ENCODE peak calls at places on chromosomes 3 and 15, in four cellular contexts. One of them, this sample, is unnamed. For H3K9me3, the result is how much of the 10 kb centered on the place peaks cover.

GRCh38 chr15:49830411-49830810 is 209.6 kb downstream of the DTWD1 start:
- DNase-seq in heart left ventricle: no peak
- DNase-seq in Karpas-422: no peak
- DNase-seq in HCT116: no peak
- DNase-seq in this sample: no peak

GRCh38 chr3:8387591-8387990 is 114.0 kb upstream of the LMCD1 start:
- DNase-seq in heart left ventricle: no peak
- DNase-seq in Karpas-422: no peak
- DNase-seq in HCT116: no peak
- DNase-seq in this sample: no peak

GRCh38 chr3:502486-502885 is 305.9 kb downstream of the CHL1 start:
- DNase-seq in heart left ventricle: no peak
- DNase-seq in Karpas-422: no peak
- DNase-seq in HCT116: no peak
- DNase-seq in this sample: no peak

GRCh38 chr3:108118038-108118727 is 27.4 kb upstream of the CD47 start:
- DNase-seq in heart left ventricle: no peak
- DNase-seq in Karpas-422: no peak
- DNase-seq in HCT116: no peak
- DNase-seq in this sample: no peak

GRCh38 chr3:81545572-81545971 is 215.9 kb downstream of the GBE1 start:
- DNase-seq in heart left ventricle: no peak
- DNase-seq in Karpas-422: no peak
- DNase-seq in HCT116: peak
- DNase-seq in this sample: no peak

GRCh38 chr3:182182531-182182968 is 470.8 kb downstream of the SOX2 start:
- DNase-seq in heart left ventricle: no peak
- DNase-seq in Karpas-422: no peak
- DNase-seq in HCT116: peak
- DNase-seq in this sample: no peak

GRCh38 chr15:70778258-70779076 is 15.1 kb upstream of the UACA start:
- DNase-seq in heart left ventricle: no peak
- DNase-seq in Karpas-422: no peak
- DNase-seq in HCT116: no peak
- DNase-seq in this sample: no peak

GRCh38 chr15:70636540-70637165 is 126.7 kb downstream of the UACA start:
- DNase-seq in heart left ventricle: no peak
- DNase-seq in Karpas-422: no peak
- DNase-seq in HCT116: peak
- DNase-seq in this sample: peak

GRCh38 chr15:71296032-71296686 is 180.9 kb downstream of the THSD4 start:
- DNase-seq in heart left ventricle: no peak
- DNase-seq in Karpas-422: no peak
- DNase-seq in HCT116: peak
- DNase-seq in this sample: no peak

GRCh38 chr15:34616613-34617012 is 33.2 kb upstream of the GOLGA8B start:
- DNase-seq in heart left ventricle: peak
- DNase-seq in Karpas-422: no peak
- DNase-seq in HCT116: peak
- DNase-seq in this sample: no peak

GRCh38 chr15:80323285-80323684 is 71.3 kb upstream of the CTXND1 start:
- DNase-seq in heart left ventricle: no peak
- DNase-seq in Karpas-422: no peak
- DNase-seq in HCT116: peak
- DNase-seq in this sample: no peak

GRCh38 chr15:58015565-58015964 is 49.9 kb downstream of the ALDH1A2 start:
- DNase-seq in heart left ventricle: no peak
- DNase-seq in Karpas-422: no peak
- DNase-seq in HCT116: no peak
- DNase-seq in this sample: no peak

GRCh38 chr15:51310064-51310463 is 28.3 kb downstream of the CYP19A1 start:
- DNase-seq in heart left ventricle: no peak
- DNase-seq in Karpas-422: no peak
- DNase-seq in HCT116: no peak
- DNase-seq in this sample: no peak

GRCh38 chr3:188947983-188948657 is 223.7 kb upstream of the TPRG1 start:
- DNase-seq in heart left ventricle: peak
- DNase-seq in Karpas-422: no peak
- DNase-seq in HCT116: peak
- DNase-seq in this sample: no peak

GRCh38 chr3:159366476-159366875 is 564.6 kb downstream of the MFSD1 start:
- DNase-seq in heart left ventricle: no peak
- DNase-seq in Karpas-422: no peak
- DNase-seq in HCT116: no peak
- DNase-seq in this sample: no peak

GRCh38 chr3:147298511-147298982 is 107.8 kb downstream of the ZIC4 start:
- DNase-seq in heart left ventricle: no peak
- DNase-seq in Karpas-422: no peak
- DNase-seq in HCT116: no peak
- DNase-seq in this sample: no peak

GRCh38 chr3:25367025-25367424 is 61.0 kb upstream of the RARB start:
- DNase-seq in heart left ventricle: no peak
- DNase-seq in Karpas-422: no peak
- DNase-seq in HCT116: no peak
- DNase-seq in this sample: no peak

GRCh38 chr15:90063733-90064247 is 38.5 kb downstream of the IDH2 start:
- DNase-seq in heart left ventricle: peak
- DNase-seq in Karpas-422: no peak
- DNase-seq in HCT116: no peak
- DNase-seq in this sample: no peak

GRCh38 chr3:161366067-161366466 is 5.2 kb downstream of the SPTSSB start:
- DNase-seq in heart left ventricle: no peak
- DNase-seq in Karpas-422: no peak
- DNase-seq in HCT116: no peak
- DNase-seq in this sample: no peak

GRCh38 chr3:61439116-61439459 is 122.3 kb upstream of the PTPRG start:
- DNase-seq in heart left ventricle: no peak
- DNase-seq in Karpas-422: no peak
- DNase-seq in HCT116: no peak
- DNase-seq in this sample: no peak

GRCh38 chr3:8421267-8421666 is 80.4 kb upstream of the LMCD1 start:
- DNase-seq in heart left ventricle: no peak
- DNase-seq in Karpas-422: peak
- DNase-seq in HCT116: no peak
- DNase-seq in this sample: no peak

GRCh38 chr3:72143322-72143721 is 358.4 kb upstream of the PROK2 start:
- DNase-seq in heart left ventricle: no peak
- DNase-seq in Karpas-422: no peak
- DNase-seq in HCT116: no peak
- DNase-seq in this sample: no peak

GRCh38 chr3:79154861-79155260 is 612.9 kb downstream of the ROBO1 start:
- DNase-seq in heart left ventricle: no peak
- DNase-seq in Karpas-422: no peak
- DNase-seq in HCT116: no peak
- DNase-seq in this sample: no peak

GRCh38 chr15:33533197-33533596 is 222.4 kb downstream of the RYR3 start:
- DNase-seq in heart left ventricle: no peak
- DNase-seq in Karpas-422: no peak
- DNase-seq in HCT116: no peak
- DNase-seq in this sample: no peak

GRCh38 chr3:47746264-47746663 is 35.4 kb downstream of the SMARCC1 start:
- DNase-seq in heart left ventricle: no peak
- DNase-seq in Karpas-422: peak
- DNase-seq in HCT116: no peak
- DNase-seq in this sample: no peak

GRCh38 chr15:51861557-51862350 is 32.3 kb downstream of the TMOD3 start:
- DNase-seq in heart left ventricle: no peak
- DNase-seq in Karpas-422: no peak
- DNase-seq in HCT116: no peak
- DNase-seq in this sample: no peak

GRCh38 chr3:182618981-182619591 is 174.2 kb upstream of the ATP11B start:
- DNase-seq in heart left ventricle: no peak
- DNase-seq in Karpas-422: no peak
- DNase-seq in HCT116: peak
- DNase-seq in this sample: no peak

GRCh38 chr3:114155370-114155821 is 23.5 kb downstream of the DRD3 start:
- DNase-seq in heart left ventricle: peak
- DNase-seq in Karpas-422: peak
- DNase-seq in HCT116: peak
- DNase-seq in this sample: peak

GRCh38 chr3:171788546-171789351 is 21.5 kb downstream of the PLD1 start:
- DNase-seq in heart left ventricle: no peak
- DNase-seq in Karpas-422: no peak
- DNase-seq in HCT116: no peak
- DNase-seq in this sample: no peak

GRCh38 chr15:88810449-88810848 is 7.2 kb downstream of the ACAN start:
- DNase-seq in heart left ventricle: no peak
- DNase-seq in Karpas-422: no peak
- DNase-seq in HCT116: no peak
- DNase-seq in this sample: no peak

GRCh38 chr3:127443581-127444375 is 146.8 kb downstream of the TPRA1 start:
- DNase-seq in heart left ventricle: no peak
- DNase-seq in Karpas-422: no peak
- DNase-seq in HCT116: no peak
- DNase-seq in this sample: no peak

GRCh38 chr15:29452881-29453731 is 183.5 kb upstream of the NSMCE3 start:
- DNase-seq in heart left ventricle: no peak
- DNase-seq in Karpas-422: no peak
- DNase-seq in HCT116: peak
- DNase-seq in this sample: no peak

GRCh38 chr15:63573533-63573932 is 23.7 kb upstream of the FBXL22 start:
- DNase-seq in heart left ventricle: no peak
- DNase-seq in Karpas-422: no peak
- DNase-seq in HCT116: no peak
- DNase-seq in this sample: no peak

GRCh38 chr3:150407051-150407817 is 864 bp upstream of the TSC22D2 start:
- DNase-seq in heart left ventricle: no peak
- DNase-seq in Karpas-422: peak
- DNase-seq in HCT116: no peak
- DNase-seq in this sample: no peak

GRCh38 chr3:17194116-17194515 is 309.4 kb downstream of the PLCL2 start:
- DNase-seq in heart left ventricle: no peak
- DNase-seq in Karpas-422: no peak
- DNase-seq in HCT116: no peak
- DNase-seq in this sample: no peak

GRCh38 chr3:12818273-12818672 is 21.8 kb downstream of the CAND2 start:
- DNase-seq in heart left ventricle: no peak
- DNase-seq in Karpas-422: no peak
- DNase-seq in HCT116: no peak
- DNase-seq in this sample: no peak

GRCh38 chr15:43361313-43361903 is 9.4 kb downstream of the ZSCAN29 start:
- DNase-seq in heart left ventricle: no peak
- DNase-seq in Karpas-422: no peak
- DNase-seq in HCT116: no peak
- DNase-seq in this sample: no peak

DNA sequence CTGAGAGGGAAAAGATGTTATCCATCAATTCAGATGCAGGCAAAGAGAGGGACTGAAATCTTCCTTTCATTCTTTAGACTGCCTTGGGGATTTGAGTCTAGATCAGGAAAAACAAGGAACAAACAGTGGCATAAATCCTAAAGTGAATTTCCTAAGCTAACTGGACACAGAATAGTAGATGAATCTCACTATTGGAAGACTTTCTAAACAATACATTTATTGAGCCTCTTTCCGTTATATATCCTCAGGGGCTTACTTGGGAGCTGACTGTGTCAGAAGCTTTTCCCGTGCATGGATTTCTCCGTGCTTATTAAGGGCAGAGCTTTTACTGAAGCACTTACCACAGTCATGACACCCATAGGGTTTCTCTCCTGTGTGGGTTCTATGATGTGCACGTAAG is 10.0 kb downstream of the ZSCAN29 start:
- DNase-seq in heart left ventricle: no peak
- DNase-seq in Karpas-422: no peak
- DNase-seq in HCT116: no peak
- DNase-seq in this sample: no peak
- H3K9me3 ChIP-seq in heart left ventricle: half or more
- H3K9me3 ChIP-seq in Karpas-422: half or more
- H3K9me3 ChIP-seq in HCT116: under half
- H3K9me3 ChIP-seq in this sample: under half

DNA sequence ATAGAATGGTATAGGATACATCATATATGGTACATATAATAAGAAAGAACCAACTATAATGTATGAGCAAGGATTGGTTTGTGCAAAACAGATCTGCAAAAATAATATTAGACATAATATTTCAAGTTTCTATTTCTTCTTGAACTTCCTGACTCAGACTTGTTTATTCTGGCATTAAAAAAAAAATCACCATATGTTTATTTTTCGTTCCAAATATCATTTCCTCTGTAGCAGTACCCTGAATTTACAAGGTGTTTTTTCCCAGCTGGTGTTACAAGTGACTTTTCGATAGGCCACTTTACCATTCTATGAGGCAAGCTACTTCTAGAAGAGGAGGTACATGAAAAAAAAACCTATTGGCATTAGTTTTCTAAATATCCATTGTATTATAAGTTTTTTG is 785.0 kb downstream of the PDCD6IP start:
- DNase-seq in heart left ventricle: no peak
- DNase-seq in Karpas-422: no peak
- DNase-seq in HCT116: no peak
- DNase-seq in this sample: no peak
- H3K9me3 ChIP-seq in heart left ventricle: under half
- H3K9me3 ChIP-seq in Karpas-422: under half
- H3K9me3 ChIP-seq in HCT116: under half
- H3K9me3 ChIP-seq in this sample: under half

GRCh38 chr15:26378304-26378703 is 394.6 kb downstream of the GABRB3 start:
- DNase-seq in heart left ventricle: no peak
- DNase-seq in Karpas-422: no peak
- DNase-seq in HCT116: no peak
- DNase-seq in this sample: no peak

GRCh38 chr15:26372712-26373111 is 400.2 kb downstream of the GABRB3 start:
- DNase-seq in heart left ventricle: no peak
- DNase-seq in Karpas-422: no peak
- DNase-seq in HCT116: no peak
- DNase-seq in this sample: no peak

GRCh38 chr15:26376243-26376642 is 396.6 kb downstream of the GABRB3 start:
- DNase-seq in heart left ventricle: no peak
- DNase-seq in Karpas-422: peak
- DNase-seq in HCT116: no peak
- DNase-seq in this sample: no peak
- H3K9me3 ChIP-seq in heart left ventricle: under half
- H3K9me3 ChIP-seq in Karpas-422: half or more
- H3K9me3 ChIP-seq in HCT116: under half
- H3K9me3 ChIP-seq in this sample: under half

DNA sequence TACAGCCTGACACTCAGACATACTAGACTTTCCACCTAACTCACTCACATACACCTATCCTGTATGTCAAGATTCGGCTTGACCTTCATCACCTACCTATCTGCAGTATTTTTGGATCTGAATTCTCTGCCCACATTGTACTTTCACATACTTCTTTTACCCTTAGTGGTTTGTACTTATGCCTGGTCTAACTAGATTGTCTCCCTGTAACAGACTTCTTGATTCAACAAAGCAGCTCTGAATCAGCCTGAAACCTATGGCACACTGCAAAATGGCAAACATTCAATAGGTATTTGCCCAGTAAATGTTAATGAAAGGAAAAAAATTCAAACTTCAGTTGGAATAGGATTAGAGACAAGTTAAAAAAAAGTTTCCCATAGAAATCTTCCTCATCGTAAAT is 106.5 kb downstream of the UBE3A start:
- DNase-seq in heart left ventricle: no peak
- DNase-seq in Karpas-422: no peak
- DNase-seq in HCT116: no peak
- DNase-seq in this sample: no peak
- H3K9me3 ChIP-seq in heart left ventricle: under half
- H3K9me3 ChIP-seq in Karpas-422: under half
- H3K9me3 ChIP-seq in HCT116: under half
- H3K9me3 ChIP-seq in this sample: under half